ENCODE peak calls at places on chromosomes 12 and 14, in six cellular contexts. One of them, this sample, is unnamed.

GRCh38 chr14:67487937-67488893 is at the start of gene TMEM229B:
- DNase-seq in SK-MEL-5: peak
- DNase-seq in COLO829: no peak
- DNase-seq in RCC 7860: no peak
- DNase-seq in stimulated activated CD4-positive, alpha-beta T cell treated with anti-CD3 and anti-CD28 coated beads, TNF-alpha, amount 100 ng/mL, for 1 hour: peak
- DNase-seq in posterior cingulate gyrus: no peak
- DNase-seq in this sample: no peak

GRCh38 chr12:94710933-94711332 is 60.6 kb upstream of the TMCC3 start:
- DNase-seq in posterior cingulate gyrus: no peak
- DNase-seq in RCC 7860: no peak
- DNase-seq in SK-MEL-5: peak
- DNase-seq in stimulated activated CD4-positive, alpha-beta T cell treated with anti-CD3 and anti-CD28 coated beads, TNF-alpha, amount 100 ng/mL, for 1 hour: no peak
- DNase-seq in COLO829: peak
- DNase-seq in this sample: peak

GRCh38 chr12:132610051-132610759 is at the start of gene LRCOL1:
- DNase-seq in COLO829: peak
- DNase-seq in SK-MEL-5: peak
- DNase-seq in RCC 7860: no peak
- DNase-seq in posterior cingulate gyrus: no peak
- DNase-seq in stimulated activated CD4-positive, alpha-beta T cell treated with anti-CD3 and anti-CD28 coated beads, TNF-alpha, amount 100 ng/mL, for 1 hour: no peak
- DNase-seq in this sample: peak

GRCh38 chr12:121009744-121010143 is 6.5 kb downstream of the C12orf43 start:
- DNase-seq in COLO829: no peak
- DNase-seq in RCC 7860: no peak
- DNase-seq in SK-MEL-5: peak
- DNase-seq in posterior cingulate gyrus: no peak
- DNase-seq in stimulated activated CD4-positive, alpha-beta T cell treated with anti-CD3 and anti-CD28 coated beads, TNF-alpha, amount 100 ng/mL, for 1 hour: no peak
- DNase-seq in this sample: peak

GRCh38 chr12:130068741-130069140 is 93.5 kb upstream of the FZD10 start:
- DNase-seq in RCC 7860: no peak
- DNase-seq in posterior cingulate gyrus: no peak
- DNase-seq in COLO829: no peak
- DNase-seq in SK-MEL-5: no peak
- DNase-seq in stimulated activated CD4-positive, alpha-beta T cell treated with anti-CD3 and anti-CD28 coated beads, TNF-alpha, amount 100 ng/mL, for 1 hour: no peak
- DNase-seq in this sample: no peak

GRCh38 chr14:68611611-68612010 is 181.3 kb downstream of the ZFP36L1 start:
- DNase-seq in RCC 7860: no peak
- DNase-seq in SK-MEL-5: no peak
- DNase-seq in posterior cingulate gyrus: no peak
- DNase-seq in COLO829: no peak
- DNase-seq in stimulated activated CD4-positive, alpha-beta T cell treated with anti-CD3 and anti-CD28 coated beads, TNF-alpha, amount 100 ng/mL, for 1 hour: no peak
- DNase-seq in this sample: no peak

GRCh38 chr14:23564181-23564812 is 3.3 kb downstream of the AP1G2 start:
- DNase-seq in RCC 7860: no peak
- DNase-seq in COLO829: no peak
- DNase-seq in stimulated activated CD4-positive, alpha-beta T cell treated with anti-CD3 and anti-CD28 coated beads, TNF-alpha, amount 100 ng/mL, for 1 hour: no peak
- DNase-seq in SK-MEL-5: no peak
- DNase-seq in posterior cingulate gyrus: no peak
- DNase-seq in this sample: no peak

GRCh38 chr14:97056086-97056485 is 258.9 kb downstream of the VRK1 start:
- DNase-seq in COLO829: no peak
- DNase-seq in RCC 7860: no peak
- DNase-seq in stimulated activated CD4-positive, alpha-beta T cell treated with anti-CD3 and anti-CD28 coated beads, TNF-alpha, amount 100 ng/mL, for 1 hour: no peak
- DNase-seq in SK-MEL-5: peak
- DNase-seq in posterior cingulate gyrus: no peak
- DNase-seq in this sample: no peak

GRCh38 chr14:31945074-31945613 is 132.0 kb upstream of the ARHGAP5 start:
- DNase-seq in posterior cingulate gyrus: no peak
- DNase-seq in COLO829: no peak
- DNase-seq in stimulated activated CD4-positive, alpha-beta T cell treated with anti-CD3 and anti-CD28 coated beads, TNF-alpha, amount 100 ng/mL, for 1 hour: no peak
- DNase-seq in SK-MEL-5: no peak
- DNase-seq in RCC 7860: no peak
- DNase-seq in this sample: no peak

GRCh38 chr12:16330554-16330953 is 16.9 kb upstream of the MGST1 start:
- DNase-seq in posterior cingulate gyrus: no peak
- DNase-seq in stimulated activated CD4-positive, alpha-beta T cell treated with anti-CD3 and anti-CD28 coated beads, TNF-alpha, amount 100 ng/mL, for 1 hour: no peak
- DNase-seq in SK-MEL-5: no peak
- DNase-seq in RCC 7860: no peak
- DNase-seq in COLO829: no peak
- DNase-seq in this sample: no peak

GRCh38 chr14:100634026-100634425 is 46.8 kb upstream of the BEGAIN start:
- DNase-seq in RCC 7860: no peak
- DNase-seq in SK-MEL-5: no peak
- DNase-seq in COLO829: no peak
- DNase-seq in posterior cingulate gyrus: no peak
- DNase-seq in stimulated activated CD4-positive, alpha-beta T cell treated with anti-CD3 and anti-CD28 coated beads, TNF-alpha, amount 100 ng/mL, for 1 hour: no peak
- DNase-seq in this sample: no peak

GRCh38 chr12:102917026-102917787 is at the start of gene PAH:
- DNase-seq in SK-MEL-5: peak
- DNase-seq in posterior cingulate gyrus: no peak
- DNase-seq in stimulated activated CD4-positive, alpha-beta T cell treated with anti-CD3 and anti-CD28 coated beads, TNF-alpha, amount 100 ng/mL, for 1 hour: no peak
- DNase-seq in RCC 7860: no peak
- DNase-seq in COLO829: no peak
- DNase-seq in this sample: no peak

GRCh38 chr12:5778823-5779222 is 166.2 kb downstream of the ANO2 start:
- DNase-seq in posterior cingulate gyrus: no peak
- DNase-seq in RCC 7860: no peak
- DNase-seq in SK-MEL-5: no peak
- DNase-seq in stimulated activated CD4-positive, alpha-beta T cell treated with anti-CD3 and anti-CD28 coated beads, TNF-alpha, amount 100 ng/mL, for 1 hour: no peak
- DNase-seq in COLO829: no peak
- DNase-seq in this sample: no peak

GRCh38 chr14:81400202-81400678 is at the start of gene STON2:
- DNase-seq in RCC 7860: peak
- DNase-seq in COLO829: peak
- DNase-seq in stimulated activated CD4-positive, alpha-beta T cell treated with anti-CD3 and anti-CD28 coated beads, TNF-alpha, amount 100 ng/mL, for 1 hour: no peak
- DNase-seq in posterior cingulate gyrus: no peak
- DNase-seq in SK-MEL-5: peak
- DNase-seq in this sample: peak

GRCh38 chr12:120041386-120042231 is 52.6 kb downstream of the BICDL1 start:
- DNase-seq in SK-MEL-5: no peak
- DNase-seq in stimulated activated CD4-positive, alpha-beta T cell treated with anti-CD3 and anti-CD28 coated beads, TNF-alpha, amount 100 ng/mL, for 1 hour: no peak
- DNase-seq in COLO829: peak
- DNase-seq in RCC 7860: no peak
- DNase-seq in posterior cingulate gyrus: no peak
- DNase-seq in this sample: no peak

GRCh38 chr12:103947871-103948555 is 17.7 kb upstream of the TDG start:
- DNase-seq in RCC 7860: no peak
- DNase-seq in COLO829: no peak
- DNase-seq in posterior cingulate gyrus: no peak
- DNase-seq in stimulated activated CD4-positive, alpha-beta T cell treated with anti-CD3 and anti-CD28 coated beads, TNF-alpha, amount 100 ng/mL, for 1 hour: no peak
- DNase-seq in SK-MEL-5: no peak
- DNase-seq in this sample: no peak

GRCh38 chr14:32252030-32252670 is 49.1 kb upstream of the RNU6-8 start:
- DNase-seq in stimulated activated CD4-positive, alpha-beta T cell treated with anti-CD3 and anti-CD28 coated beads, TNF-alpha, amount 100 ng/mL, for 1 hour: peak
- DNase-seq in posterior cingulate gyrus: no peak
- DNase-seq in RCC 7860: peak
- DNase-seq in COLO829: peak
- DNase-seq in SK-MEL-5: peak
- DNase-seq in this sample: peak

GRCh38 chr14:24329736-24330135 is 5.1 kb downstream of the ADCY4 start:
- DNase-seq in posterior cingulate gyrus: no peak
- DNase-seq in COLO829: no peak
- DNase-seq in RCC 7860: no peak
- DNase-seq in stimulated activated CD4-positive, alpha-beta T cell treated with anti-CD3 and anti-CD28 coated beads, TNF-alpha, amount 100 ng/mL, for 1 hour: peak
- DNase-seq in SK-MEL-5: no peak
- DNase-seq in this sample: no peak

GRCh38 chr12:52741378-52742195 is 35.6 kb downstream of the KRT76 start:
- DNase-seq in stimulated activated CD4-positive, alpha-beta T cell treated with anti-CD3 and anti-CD28 coated beads, TNF-alpha, amount 100 ng/mL, for 1 hour: peak
- DNase-seq in posterior cingulate gyrus: no peak
- DNase-seq in RCC 7860: peak
- DNase-seq in COLO829: peak
- DNase-seq in SK-MEL-5: peak
- DNase-seq in this sample: peak

GRCh38 chr14:67420102-67420739 is 8.3 kb upstream of the PLEK2 start:
- DNase-seq in SK-MEL-5: peak
- DNase-seq in RCC 7860: no peak
- DNase-seq in COLO829: no peak
- DNase-seq in posterior cingulate gyrus: no peak
- DNase-seq in stimulated activated CD4-positive, alpha-beta T cell treated with anti-CD3 and anti-CD28 coated beads, TNF-alpha, amount 100 ng/mL, for 1 hour: no peak
- DNase-seq in this sample: no peak